ENCODE peak calls at places on chromosomes 12 and 14, in ten cellular contexts. M, Y, Z, F, H, U, J, K, N and B are unnamed samples.

GRCh38 chr12:96474206-96474605 is 15.2 kb upstream of the CFAP54 start:
- DNase-seq in M (no peak), Y (no peak), Z (no peak), F (no peak), H (no peak), U (no peak), J (no peak), K (no peak), N (no peak), B (no peak)

GRCh38 chr12:48815281-48816110 is 2.8 kb upstream of the CACNB3 start:
- DNase-seq in M (peak; percentile 84), Y (peak; percentile 78), Z (peak; percentile 16), F (peak; percentile 82), H (peak; percentile 64), U (peak; percentile 63), J (peak; percentile 80), K (peak; percentile 16), N (peak; percentile 59), B (no peak)

GRCh38 chr12:46470039-46470627 is 97.6 kb upstream of the SLC38A2 start:
- DNase-seq in M (no peak), Y (no peak), Z (no peak), F (no peak), H (no peak), U (no peak), J (no peak), K (peak; percentile 16), N (no peak), B (no peak)

GRCh38 chr12:12736759-12737676 is 19.9 kb downstream of the CDKN1B start:
- DNase-seq in M (no peak), Y (peak; percentile 68), Z (peak; percentile 21), F (no peak), H (no peak), U (peak; percentile 61), J (no peak), K (peak; percentile 42), N (no peak), B (peak; percentile 35)

GRCh38 chr14:80973918-80974317 is 18.5 kb downstream of the TSHR start:
- DNase-seq in M (no peak), Y (no peak), Z (no peak), F (no peak), H (no peak), U (no peak), J (no peak), K (no peak), N (no peak), B (no peak)

GRCh38 chr14:92866181-92866752 is 56.7 kb upstream of the CHGA start:
- DNase-seq in M (no peak), Y (no peak), Z (no peak), F (no peak), H (no peak), U (no peak), J (no peak), K (no peak), N (no peak), B (no peak)

GRCh38 chr14:64732066-64732465 is 27.8 kb downstream of the PLEKHG3 start:
- DNase-seq in M (no peak), Y (no peak), Z (no peak), F (no peak), H (no peak), U (no peak), J (no peak), K (no peak), N (no peak), B (no peak)

GRCh38 chr14:39369029-39369428 is 63.2 kb downstream of the FBXO33 start:
- DNase-seq in M (no peak), Y (peak; percentile 14), Z (no peak), F (no peak), H (no peak), U (no peak), J (no peak), K (no peak), N (no peak), B (no peak)

GRCh38 chr12:29739279-29739991 is 44.3 kb downstream of the TMTC1 start:
- DNase-seq in M (no peak), Y (no peak), Z (no peak), F (no peak), H (no peak), U (no peak), J (no peak), K (no peak), N (no peak), B (no peak)

GRCh38 chr12:14364583-14365271 is 755 bp upstream of the ATF7IP start:
- DNase-seq in M (no peak), Y (no peak), Z (no peak), F (no peak), H (no peak), U (no peak), J (no peak), K (no peak), N (no peak), B (no peak)

GRCh38 chr12:12379831-12380730 is 23.2 kb downstream of the BORCS5 start:
- DNase-seq in M (no peak), Y (no peak), Z (peak; percentile 32), F (no peak), H (no peak), U (peak; percentile 36), J (no peak), K (peak; percentile 11), N (no peak), B (peak; percentile 71)

GRCh38 chr12:124543591-124544310 is 23.7 kb downstream of the NCOR2 start:
- DNase-seq in M (no peak), Y (no peak), Z (no peak), F (no peak), H (no peak), U (no peak), J (no peak), K (no peak), N (no peak), B (no peak)

GRCh38 chr12:68911197-68911718 is 21.7 kb downstream of the CPM start:
- DNase-seq in M (no peak), Y (no peak), Z (no peak), F (no peak), H (no peak), U (no peak), J (no peak), K (no peak), N (no peak), B (no peak)

GRCh38 chr12:49667319-49668090 is 39.7 kb downstream of the FMNL3 start:
- DNase-seq in M (no peak), Y (no peak), Z (no peak), F (no peak), H (no peak), U (no peak), J (no peak), K (no peak), N (no peak), B (no peak)

GRCh38 chr12:74602881-74603523 is 65.4 kb downstream of the ATXN7L3B start:
- DNase-seq in M (no peak), Y (no peak), Z (no peak), F (no peak), H (no peak), U (no peak), J (no peak), K (no peak), N (no peak), B (no peak)

GRCh38 chr14:44942436-44942835 is 19.3 kb downstream of the KLHL28 start:
- DNase-seq in M (no peak), Y (no peak), Z (no peak), F (no peak), H (no peak), U (no peak), J (no peak), K (no peak), N (no peak), B (no peak)

GRCh38 chr14:71165121-71165574 is 257.9 kb downstream of the PCNX1 start:
- DNase-seq in M (no peak), Y (no peak), Z (no peak), F (no peak), H (peak; percentile 44), U (no peak), J (peak; percentile 42), K (no peak), N (no peak), B (no peak)

GRCh38 chr12:130825771-130826150 is 13.3 kb downstream of the STX2 start:
- DNase-seq in M (no peak), Y (no peak), Z (no peak), F (no peak), H (no peak), U (no peak), J (no peak), K (no peak), N (no peak), B (no peak)

GRCh38 chr14:31578266-31578665 is 17.1 kb downstream of the NUBPL start:
- DNase-seq in M (no peak), Y (no peak), Z (no peak), F (no peak), H (no peak), U (no peak), J (no peak), K (no peak), N (no peak), B (no peak)